ENCODE peak calls at places on chromosomes 1 and 21, in four cellular contexts. R is GM12878, B is HepG2, O is K562. A is an unnamed sample.

GRCh38 chr1:92707709-92708108 is 77.2 kb downstream of the EVI5 start:
- DNase-seq in B (no peak), O (no peak), R (no peak), A (no peak)

GRCh38 chr1:28213315-28213714 is 19.5 kb downstream of the DNAJC8 start:
- DNase-seq in R (no peak), B (no peak), O (no peak), A (no peak)

GRCh38 chr21:41947596-41948403 is 6.0 kb downstream of the C2CD2 start:
- DNase-seq in O (no peak), R (no peak), B (no peak), A (no peak)

GRCh38 chr1:187051618-187052232 is 223.0 kb downstream of the PLA2G4A start:
- DNase-seq in B (peak), O (peak), R (peak), A (no peak)

GRCh38 chr1:177646757-177647730 is 322.8 kb downstream of the SEC16B start:
- DNase-seq in R (peak), O (no peak), B (peak), A (no peak)

GRCh38 chr1:8814870-8815269 is 2.6 kb downstream of the RERE start:
- DNase-seq in O (peak), R (no peak), B (no peak), A (no peak)

GRCh38 chr21:46246345-46246744 is 17.8 kb upstream of the LSS start:
- DNase-seq in O (no peak), R (no peak), B (no peak), A (no peak)

GRCh38 chr1:117783586-117784396 is 145.6 kb downstream of the GDAP2 start:
- DNase-seq in B (no peak), O (no peak), R (no peak), A (no peak)

GRCh38 chr1:227782226-227782625 is 33.2 kb upstream of the PRSS38 start:
- DNase-seq in O (no peak), R (no peak), B (no peak), A (no peak)

GRCh38 chr1:53365405-53366063 is 37.7 kb upstream of the LRP8 start:
- DNase-seq in O (no peak), B (no peak), R (no peak), A (no peak)

GRCh38 chr1:14869197-14869596 is 270.7 kb downstream of the KAZN start:
- DNase-seq in R (no peak), O (no peak), B (no peak), A (no peak)

GRCh38 chr1:119133987-119134386 is 6.5 kb downstream of the WARS2 start:
- DNase-seq in O (no peak), R (no peak), B (no peak), A (no peak)

GRCh38 chr1:119136401-119136800 is 4.1 kb downstream of the WARS2 start:
- DNase-seq in O (no peak), R (no peak), B (no peak), A (no peak)

GRCh38 chr1:119132179-119132578 is 8.3 kb downstream of the WARS2 start:
- DNase-seq in O (no peak), R (no peak), B (no peak), A (no peak)
- TF ChIP-seq CBX5 in O (no peak), R (no peak), B (no peak), A (no peak)

GRCh38 chr21:14607262-14607661 is 61.1 kb upstream of the SAMSN1 start:
- DNase-seq in R (no peak), B (no peak), O (no peak), A (no peak)

GRCh38 chr21:14600569-14601308 is 54.6 kb upstream of the SAMSN1 start:
- DNase-seq in O (peak), B (no peak), R (no peak), A (no peak)

GRCh38 chr21:14603202-14603601 is 57.1 kb upstream of the SAMSN1 start:
- DNase-seq in R (no peak), B (no peak), O (peak), A (no peak)

GRCh38 chr21:14598065-14598464 is 52.0 kb upstream of the SAMSN1 start:
- DNase-seq in O (no peak), B (no peak), R (no peak), A (no peak)

GRCh38 chr21:14602418-14602987 is 56.4 kb upstream of the SAMSN1 start:
- DNase-seq in R (no peak), O (peak), B (no peak), A (no peak)
- TF ChIP-seq CBX5 in R (no peak), O (no peak), B (no peak), A (no peak)

GRCh38 chr1:213415686-213416380 is 364.8 kb downstream of the RPS6KC1 start:
- DNase-seq in B (no peak), O (no peak), R (no peak), A (no peak)
- TF ChIP-seq CBX5 in B (no peak), O (no peak), R (no peak), A (no peak)

DNA sequence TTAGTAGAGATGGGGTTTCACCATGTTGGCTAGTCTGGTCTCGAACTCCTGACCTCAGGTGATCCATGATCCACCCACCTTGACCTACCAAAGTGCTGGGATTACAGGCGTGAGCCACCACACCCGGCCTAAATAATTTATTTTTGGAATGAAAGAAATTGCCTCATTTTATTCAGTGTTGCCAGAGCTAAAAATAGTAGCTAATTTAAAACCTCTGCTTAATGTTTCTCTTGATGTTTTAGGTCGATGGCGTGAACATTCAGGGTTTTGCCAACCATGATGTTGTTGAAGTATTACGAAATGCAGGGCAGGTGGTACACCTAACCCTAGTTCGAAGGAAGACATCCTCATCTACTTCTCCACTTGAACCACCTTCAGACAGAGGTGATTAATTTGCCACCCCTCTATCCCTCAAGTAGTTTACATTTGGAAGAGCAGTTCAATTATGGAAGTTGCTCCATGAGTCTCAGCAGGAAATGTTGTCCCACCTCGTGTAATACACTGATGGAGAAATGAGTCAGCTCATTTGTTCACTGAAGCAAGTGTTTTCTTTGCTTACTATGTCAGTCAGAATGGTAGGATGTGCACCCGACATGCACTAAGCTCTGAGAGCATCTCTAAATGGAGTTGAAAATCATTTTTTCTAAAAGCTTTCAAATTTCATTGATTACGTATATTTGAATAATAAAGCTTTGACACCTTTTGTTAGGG is 54.9 kb downstream of the PATJ start:
- DNase-seq in O (no peak), R (no peak), B (no peak), A (no peak)
- TF ChIP-seq CBX5 in O (no peak), R (no peak), B (no peak), A (no peak)

GRCh38 chr1:228987736-228988506 is 252.6 kb downstream of the RHOU start:
- DNase-seq in O (no peak), B (no peak), R (no peak), A (no peak)

GRCh38 chr1:228984107-228984506 is 248.8 kb downstream of the RHOU start:
- DNase-seq in R (no peak), B (no peak), O (no peak), A (no peak)

GRCh38 chr1:228985661-228986060 is 250.4 kb downstream of the RHOU start:
- DNase-seq in B (no peak), O (no peak), R (no peak), A (no peak)

GRCh38 chr1:228984646-228985631 is 249.7 kb downstream of the RHOU start:
- DNase-seq in R (no peak), B (no peak), O (no peak), A (no peak)

GRCh38 chr1:228986093-228986904 is 251.0 kb downstream of the RHOU start:
- DNase-seq in O (no peak), R (no peak), B (no peak), A (no peak)
- TF ChIP-seq CBX5 in O (no peak), R (no peak), B (no peak), A (no peak)

DNA sequence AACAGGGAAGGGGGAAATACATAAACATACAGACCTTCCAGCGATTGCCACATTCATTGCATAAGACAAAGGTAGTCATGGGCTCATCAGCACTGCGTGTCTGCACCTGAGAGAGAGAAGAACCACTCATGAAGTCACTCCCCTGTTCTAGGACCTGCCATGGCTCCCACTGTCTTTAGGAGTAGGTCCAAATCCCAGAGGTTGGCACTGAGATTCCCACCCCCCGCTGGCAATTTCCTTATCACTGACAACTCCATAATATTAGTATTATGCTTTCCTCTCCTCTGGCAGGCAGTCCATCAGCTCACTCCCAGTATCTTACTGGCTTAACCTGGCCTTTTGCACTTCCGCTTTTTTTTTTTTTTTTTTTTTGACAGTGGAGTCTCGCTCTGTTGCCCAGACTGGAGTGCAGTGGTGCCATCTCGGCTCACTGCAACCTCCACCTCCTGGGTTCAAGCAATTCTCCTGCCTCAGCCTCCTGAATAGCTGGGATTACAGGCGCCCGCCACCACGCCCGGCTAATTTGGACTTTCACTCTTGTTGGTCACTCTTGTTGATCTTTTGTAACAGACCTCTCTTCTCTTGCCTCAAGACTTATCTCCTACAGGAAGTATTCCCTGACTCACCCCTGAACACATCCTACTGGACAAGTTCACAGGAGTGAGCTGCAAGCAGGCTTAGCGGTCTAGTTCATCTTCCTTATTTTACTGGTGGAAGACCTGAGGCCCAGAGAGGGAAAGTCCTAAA is 14.8 kb upstream of the ZNF436 start:
- DNase-seq in O (peak), B (peak), R (no peak), A (no peak)
- TF ChIP-seq CBX5 in O (no peak), B (no peak), R (no peak), A (no peak)

GRCh38 chr1:240650877-240651276 is 38.9 kb upstream of the GREM2 start:
- DNase-seq in O (no peak), R (no peak), B (no peak), A (no peak)

GRCh38 chr1:240646861-240647260 is 34.9 kb upstream of the GREM2 start:
- DNase-seq in O (no peak), R (no peak), B (no peak), A (no peak)

GRCh38 chr1:240649733-240650700 is 38.1 kb upstream of the GREM2 start:
- DNase-seq in B (no peak), O (no peak), R (no peak), A (no peak)

GRCh38 chr1:240653030-240653429 is 41.1 kb upstream of the GREM2 start:
- DNase-seq in R (no peak), O (no peak), B (no peak), A (no peak)

DNA sequence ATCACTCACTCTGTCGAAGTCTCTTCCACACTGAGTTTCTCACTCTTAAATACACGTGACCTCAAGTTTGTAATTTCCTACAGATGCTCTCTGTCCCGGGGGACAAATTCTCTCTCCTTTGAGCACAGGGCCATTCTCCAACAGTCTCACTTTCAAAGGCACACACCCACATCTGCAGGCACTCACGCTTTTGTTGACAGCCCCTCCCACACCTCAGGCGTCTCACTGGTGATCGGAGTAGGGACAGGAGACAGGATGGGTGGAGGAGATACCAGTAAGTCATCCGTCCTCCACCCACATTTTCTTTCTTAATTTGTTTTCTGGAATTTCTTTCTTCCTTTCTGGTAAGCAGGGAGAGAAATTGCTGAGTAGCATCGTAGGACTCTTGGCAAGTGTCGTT is 40.6 kb upstream of the GREM2 start:
- DNase-seq in B (no peak), O (no peak), R (no peak), A (no peak)
- TF ChIP-seq CBX5 in B (no peak), O (no peak), R (no peak), A (no peak)